ENCODE peak calls at places on chromosomes 6 and 20, in five cellular contexts. X is lung; R is neural progenitor cell; G is CD8-positive, alpha-beta T cell; P is psoas muscle. E is an unnamed sample.

GRCh38 chr6:11711644-11711993 is 67.0 kb downstream of the ADTRP start:
- DNase-seq in X (no peak), R (no peak), G (no peak), P (no peak), E (no peak)

GRCh38 chr6:33029297-33030184 is 20.1 kb upstream of the HLA-DOA start:
- DNase-seq in X (peak; percentile 69), R (no peak), G (no peak), P (no peak), E (no peak)

GRCh38 chr6:129525055-129525454 is 184.9 kb downstream of the ARHGAP18 start:
- DNase-seq in X (no peak), R (no peak), G (no peak), P (no peak), E (no peak)

GRCh38 chr6:80610821-80611220 is 504.4 kb downstream of the BCKDHB start:
- DNase-seq in X (no peak), R (no peak), G (no peak), P (no peak), E (no peak)

GRCh38 chr20:845226-845868 is 11.8 kb downstream of the FAM110A start:
- DNase-seq in X (no peak), R (peak; percentile 31), G (no peak), P (no peak), E (peak; percentile 33)

GRCh38 chr20:53884859-53885654 is 185.3 kb downstream of the BCAS1 start:
- DNase-seq in X (no peak), R (no peak), G (peak; percentile 7), P (no peak), E (no peak)

GRCh38 chr20:20837574-20838021 is 125.2 kb upstream of the RALGAPA2 start:
- DNase-seq in X (peak; percentile 49), R (peak; percentile 77), G (no peak), P (peak; percentile 73), E (peak; percentile 73)

GRCh38 chr6:39889229-39889628 is 45.0 kb downstream of the MOCS1 start:
- DNase-seq in X (no peak), R (no peak), G (no peak), P (no peak), E (no peak)

GRCh38 chr20:4153251-4153650 is 137.9 kb upstream of the RNF24 start:
- DNase-seq in X (no peak), R (peak; percentile 74), G (no peak), P (no peak), E (no peak)

GRCh38 chr20:17825949-17826843 is 126.4 kb downstream of the BANF2 start:
- DNase-seq in X (no peak), R (no peak), G (no peak), P (no peak), E (no peak)

GRCh38 chr20:2780948-2781347 is 19.5 kb downstream of the CPXM1 start:
- DNase-seq in X (no peak), R (peak; percentile 12), G (no peak), P (no peak), E (no peak)

GRCh38 chr6:1485678-1486077 is 96.3 kb downstream of the FOXF2 start:
- DNase-seq in X (no peak), R (no peak), G (no peak), P (no peak), E (no peak)

GRCh38 chr6:88380083-88380482 is 213.9 kb upstream of the CNR1 start:
- DNase-seq in X (peak; percentile 45), R (no peak), G (no peak), P (peak; percentile 61), E (no peak)

GRCh38 chr6:95593025-95593424 is 15.7 kb downstream of the MANEA start:
- DNase-seq in X (no peak), R (no peak), G (no peak), P (no peak), E (peak; percentile 61)

GRCh38 chr6:5517781-5518180 is 256.5 kb downstream of the FARS2 start:
- DNase-seq in X (no peak), R (no peak), G (no peak), P (no peak), E (no peak)

GRCh38 chr20:34791289-34792020 is 34.0 kb downstream of the NCOA6 start:
- DNase-seq in X (no peak), R (peak; percentile 28), G (no peak), P (no peak), E (no peak)

GRCh38 chr20:48191200-48191599 is 405.9 kb upstream of the SULF2 start:
- DNase-seq in X (no peak), R (no peak), G (no peak), P (no peak), E (no peak)

GRCh38 chr20:50921055-50921454 is 10.2 kb downstream of the ADNP start:
- DNase-seq in X (no peak), R (no peak), G (no peak), P (no peak), E (no peak)

GRCh38 chr6:129590408-129591022 is 119.5 kb downstream of the ARHGAP18 start:
- DNase-seq in X (no peak), R (no peak), G (no peak), P (no peak), E (no peak)

GRCh38 chr20:49724637-49725606 is 11.2 kb upstream of the B4GALT5 start:
- DNase-seq in X (peak; percentile 35), R (no peak), G (no peak), P (peak; percentile 69), E (no peak)

GRCh38 chr6:34239893-34240292 is 3.2 kb downstream of the HMGA1 start:
- DNase-seq in X (no peak), R (no peak), G (no peak), P (no peak), E (no peak)

GRCh38 chr6:170244721-170245201 is 46.1 kb downstream of the DLL1 start:
- DNase-seq in X (no peak), R (no peak), G (no peak), P (no peak), E (no peak)

GRCh38 chr20:12409501-12409900 is 491.8 kb downstream of the BTBD3 start:
- DNase-seq in X (no peak), R (no peak), G (no peak), P (no peak), E (no peak)
- H3K9me3 ChIP-seq in X (peaks cover 15% of the 10 kb centered on the region), R (no peaks in the 10 kb centered on the region), G (peaks cover 3% of the 10 kb centered on the region), P (peaks cover 16% of the 10 kb centered on the region), E (peaks cover 20% of the 10 kb centered on the region)

GRCh38 chr6:3870528-3870925 is 21.4 kb downstream of the FAM50B start:
- DNase-seq in X (no peak), R (no peak), G (no peak), P (no peak), E (no peak)
- H3K4me3 ChIP-seq in X (no peak overlapping the region), R (no peak overlapping the region), G (no peak overlapping the region), P (no peak overlapping the region), E (no peak overlapping the region)

GRCh38 chr20:60467771-60468170 is 509.5 kb downstream of the CDH26 start:
- DNase-seq in X (no peak), R (no peak), G (no peak), P (no peak), E (no peak)

GRCh38 chr20:60467078-60467477 is 508.9 kb downstream of the CDH26 start:
- DNase-seq in X (no peak), R (no peak), G (no peak), P (no peak), E (no peak)

GRCh38 chr20:60473240-60473639 is 515.0 kb downstream of the CDH26 start:
- DNase-seq in X (peak; percentile 3), R (no peak), G (no peak), P (no peak), E (no peak)

GRCh38 chr20:60469829-60470228 is 511.6 kb downstream of the CDH26 start:
- DNase-seq in X (peak; percentile 22), R (no peak), G (no peak), P (no peak), E (no peak)

DNA sequence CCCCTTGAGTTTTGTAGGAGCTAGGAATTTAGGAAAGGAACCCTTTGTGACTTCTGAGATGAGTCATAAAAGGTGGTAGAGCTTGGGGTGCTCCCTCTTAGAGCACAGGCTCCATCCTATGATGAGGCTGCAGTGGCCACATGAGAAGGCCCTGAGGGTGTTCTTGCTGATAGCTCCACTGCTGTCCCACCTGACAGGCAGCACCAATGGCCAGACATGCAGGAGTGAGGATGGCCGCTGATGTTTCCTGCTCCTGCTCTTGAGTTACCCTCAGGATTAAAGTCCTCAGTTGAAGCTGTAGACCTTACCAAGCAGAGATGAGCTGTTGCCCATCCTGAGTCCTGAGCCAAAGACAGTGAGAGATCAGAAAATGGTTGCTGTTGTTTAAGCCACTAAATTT is 512.1 kb downstream of the CDH26 start:
- DNase-seq in X (peak; percentile 7), R (no peak), G (no peak), P (no peak), E (no peak)
- H3K9me3 ChIP-seq in X (no peaks in the 10 kb centered on the region), R (no peaks in the 10 kb centered on the region), G (no peaks in the 10 kb centered on the region), P (no peaks in the 10 kb centered on the region), E (no peaks in the 10 kb centered on the region)

GRCh38 chr6:134911532-134911931 is 38.4 kb downstream of the ALDH8A1 start:
- DNase-seq in X (no peak), R (no peak), G (no peak), P (no peak), E (no peak)

GRCh38 chr6:134909701-134910595 is 40.0 kb downstream of the ALDH8A1 start:
- DNase-seq in X (no peak), R (no peak), G (no peak), P (no peak), E (no peak)

GRCh38 chr6:134908906-134909516 is 40.9 kb downstream of the ALDH8A1 start:
- DNase-seq in X (peak; percentile 49), R (no peak), G (no peak), P (peak; percentile 90), E (peak; percentile 26)

DNA sequence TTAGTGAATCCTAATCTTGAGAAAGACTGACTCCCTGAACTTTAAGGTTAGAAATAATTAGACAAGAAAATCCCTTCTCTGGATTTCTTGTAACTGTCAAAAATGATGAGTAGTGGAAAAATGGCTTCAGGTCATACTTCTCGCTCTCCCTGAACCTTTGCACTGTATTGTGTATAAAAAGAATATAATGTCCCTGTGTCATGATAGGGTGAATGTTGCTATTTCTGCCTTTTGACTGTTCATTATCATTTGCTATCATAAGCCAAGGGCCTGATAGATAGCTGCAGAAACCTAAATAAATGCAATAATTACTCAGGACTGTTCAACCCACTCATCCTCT is 39.3 kb downstream of the ALDH8A1 start:
- DNase-seq in X (no peak), R (no peak), G (no peak), P (no peak), E (no peak)
- H3K4me3 ChIP-seq in X (no peak overlapping the region), R (no peak overlapping the region), G (no peak overlapping the region), P (no peak overlapping the region), E (no peak overlapping the region)

GRCh38 chr6:157259443-157259842 is 63.9 kb downstream of the TMEM242 start:
- DNase-seq in X (no peak), R (no peak), G (no peak), P (no peak), E (no peak)
- H3K9me3 ChIP-seq in X (no peaks in the 10 kb centered on the region), R (no peaks in the 10 kb centered on the region), G (no peaks in the 10 kb centered on the region), P (no peaks in the 10 kb centered on the region), E (no peaks in the 10 kb centered on the region)

E was measured in mucosa of descending colon.